ENCODE peak calls at places on chromosomes 13 and 19, in eight cellular contexts. M, A, W, O, V, P, E and N are unnamed samples.

GRCh38 chr19:35006342-35006998 is 6.3 kb downstream of the GRAMD1A start:
- DNase-seq in E (peak), M (no peak), P (no peak), A (no peak), O (peak), V (no peak), W (peak), N (peak)

GRCh38 chr13:46182491-46182877 is 507 bp upstream of the LCP1 start:
- DNase-seq in P (no peak), W (no peak), E (no peak), O (no peak), M (no peak), V (no peak), A (no peak), N (no peak)

GRCh38 chr13:98419786-98420559 is 156.9 kb downstream of the STK24 start:
- DNase-seq in W (no peak), V (no peak), A (no peak), E (no peak), P (no peak), O (no peak), M (no peak), N (no peak)

GRCh38 chr19:7874080-7874856 is at the start of gene PRR36:
- DNase-seq in A (peak), M (no peak), E (peak), O (no peak), V (no peak), W (peak), P (no peak), N (no peak)

GRCh38 chr19:4800591-4801081 is 9.1 kb downstream of the FEM1A start:
- DNase-seq in P (no peak), V (no peak), M (no peak), A (no peak), E (peak), O (no peak), W (peak), N (no peak)

GRCh38 chr13:40389081-40389641 is 277.3 kb downstream of the FOXO1 start:
- DNase-seq in E (no peak), V (no peak), P (no peak), A (no peak), O (no peak), M (no peak), W (no peak), N (no peak)

GRCh38 chr19:48565090-48565489 is 13.1 kb downstream of the SULT2B1 start:
- DNase-seq in V (peak), W (no peak), A (peak), P (no peak), O (no peak), M (no peak), E (no peak), N (peak)

GRCh38 chr13:60351326-60351725 is 45.7 kb upstream of the TDRD3 start:
- DNase-seq in M (peak), W (peak), P (no peak), A (no peak), E (no peak), V (peak), O (no peak), N (peak)

GRCh38 chr13:111360452-111360851 is 40.0 kb downstream of the TEX29 start:
- DNase-seq in V (no peak), M (no peak), W (no peak), A (no peak), O (no peak), P (no peak), E (no peak), N (no peak)

GRCh38 chr13:90246946-90247345 is 1100.5 kb upstream of the MIR17HG start:
- DNase-seq in V (no peak), A (no peak), W (no peak), E (no peak), M (no peak), P (no peak), O (no peak), N (no peak)

GRCh38 chr13:28031220-28031903 is 42.9 kb upstream of the URAD start:
- DNase-seq in P (no peak), E (peak), A (no peak), W (peak), V (no peak), M (no peak), O (peak), N (no peak)

GRCh38 chr13:73158851-73159250 is 100.0 kb downstream of the KLF5 start:
- DNase-seq in P (no peak), E (no peak), M (no peak), V (peak), O (no peak), A (no peak), W (no peak), N (peak)

GRCh38 chr19:58218899-58219298 is 9.8 kb upstream of the ZNF544 start:
- DNase-seq in M (no peak), E (no peak), P (no peak), V (no peak), W (no peak), O (no peak), A (peak), N (peak)

GRCh38 chr19:19537321-19538048 is 580 bp upstream of the CILP2 start:
- DNase-seq in V (no peak), A (peak), W (peak), E (no peak), M (no peak), P (no peak), O (no peak), N (no peak)

GRCh38 chr19:40565910-40566495 is 10.7 kb upstream of the SHKBP1 start:
- DNase-seq in A (no peak), M (no peak), W (no peak), E (no peak), P (no peak), V (no peak), O (no peak), N (no peak)

GRCh38 chr13:34217343-34218094 is 399.6 kb downstream of the RFC3 start:
- DNase-seq in E (no peak), P (no peak), M (no peak), O (no peak), W (no peak), V (no peak), A (no peak), N (no peak)

GRCh38 chr19:17489392-17490030 is 19.2 kb downstream of the SLC27A1 start:
- DNase-seq in P (no peak), M (no peak), V (no peak), A (no peak), W (no peak), O (no peak), E (no peak), N (no peak)

GRCh38 chr13:24208314-24208713 is 47.8 kb downstream of the SPATA13 start:
- DNase-seq in E (no peak), O (no peak), M (peak), V (peak), W (no peak), A (no peak), P (no peak), N (peak)

GRCh38 chr19:5150902-5151741 is 182.2 kb downstream of the KDM4B start:
- DNase-seq in W (peak), P (no peak), O (peak), A (no peak), M (no peak), E (peak), V (no peak), N (no peak)

GRCh38 chr19:29016926-29017760 is 195.8 kb downstream of the UQCRFS1 start:
- DNase-seq in V (no peak), E (no peak), O (no peak), W (no peak), A (no peak), M (no peak), P (no peak), N (no peak)

DNA sequence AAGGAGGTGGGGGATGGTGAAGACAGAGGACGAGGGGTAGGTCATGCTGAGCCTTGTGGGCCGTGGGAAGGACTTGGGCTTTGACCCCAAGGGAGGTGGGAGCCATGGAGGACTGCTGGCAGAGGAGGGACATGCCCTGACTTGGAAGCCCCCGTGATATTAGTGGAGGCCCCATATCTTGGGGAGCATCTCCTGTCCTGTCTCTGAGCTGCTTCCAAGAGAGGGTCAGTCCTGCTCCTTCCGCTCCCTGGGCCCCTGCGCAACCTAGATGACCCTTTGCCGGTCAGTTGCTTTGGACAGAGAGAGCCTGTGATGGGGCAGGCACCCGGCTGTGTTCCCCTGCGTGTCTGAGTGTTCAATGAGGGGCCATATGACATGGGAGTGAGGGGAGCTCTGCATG is 5.2 kb downstream of the TLE6 start:
- DNase-seq in E (no peak), O (no peak), V (no peak), P (no peak), A (no peak), M (no peak), W (no peak), N (no peak)
- H3K4me3 ChIP-seq in E (no peak), O (no peak), V (no peak), P (no peak), A (no peak), M (no peak), W (no peak), N (no peak)

DNA sequence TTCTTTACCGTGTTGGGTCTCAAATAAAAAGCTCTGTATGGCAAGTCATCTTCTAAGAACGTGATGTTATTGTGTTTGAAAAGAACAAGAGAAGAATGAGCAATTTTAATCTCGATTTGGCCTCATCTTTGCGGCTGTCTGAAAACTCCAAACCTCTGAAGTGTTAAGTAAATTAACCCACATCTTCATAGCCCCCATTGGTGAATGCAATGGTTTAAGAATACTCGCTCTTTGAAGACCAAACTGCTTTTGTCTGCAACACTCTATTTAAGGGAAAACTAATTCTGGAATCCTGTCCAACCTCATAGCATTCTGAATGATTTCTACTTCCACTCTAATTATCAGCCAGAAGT is 56.9 kb upstream of the SCEL start:
- DNase-seq in E (no peak), V (no peak), P (no peak), W (no peak), A (no peak), O (no peak), M (no peak), N (no peak)
- H3K4me3 ChIP-seq in E (peak), V (no peak), P (peak), W (peak), A (peak), O (no peak), M (peak), N (peak)

GRCh38 chr13:36551445-36551844 is 119.2 kb downstream of the CCNA1 start:
- DNase-seq in A (no peak), O (no peak), P (no peak), W (no peak), V (no peak), E (no peak), M (no peak), N (no peak)

GRCh38 chr13:36552334-36552733 is 120.0 kb downstream of the CCNA1 start:
- DNase-seq in M (no peak), E (no peak), A (no peak), O (no peak), V (no peak), W (no peak), P (no peak), N (no peak)

GRCh38 chr13:36549771-36550170 is 117.5 kb downstream of the CCNA1 start:
- DNase-seq in E (no peak), W (no peak), O (no peak), A (no peak), P (no peak), M (no peak), V (no peak), N (peak)

GRCh38 chr13:36555151-36555986 is 118.5 kb upstream of the SERTM1 start:
- DNase-seq in E (no peak), V (no peak), M (no peak), P (no peak), O (no peak), A (no peak), W (no peak), N (no peak)

DNA sequence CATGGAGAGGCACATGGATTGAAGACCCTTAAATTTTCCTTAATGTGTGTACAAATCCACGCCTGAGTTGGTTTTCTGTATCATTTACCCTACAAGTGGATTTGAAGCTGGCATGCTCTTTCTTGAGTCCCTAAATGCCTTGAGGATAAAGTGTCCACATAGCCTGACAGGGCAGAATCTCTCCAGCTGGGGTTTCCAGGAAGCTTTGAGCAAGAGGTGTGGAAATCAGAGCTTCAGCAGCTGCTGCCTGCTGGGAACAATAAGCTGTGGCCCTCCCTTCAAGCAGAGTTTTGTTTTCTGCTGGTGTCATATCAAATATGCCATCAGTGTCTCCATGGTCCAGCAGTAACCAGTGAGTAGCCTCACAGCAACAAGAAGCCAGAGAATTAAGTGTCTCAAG is 120.3 kb upstream of the SERTM1 start:
- DNase-seq in W (no peak), M (no peak), V (no peak), A (no peak), O (no peak), P (no peak), E (no peak), N (no peak)
- H3K4me3 ChIP-seq in W (no peak), M (no peak), V (no peak), A (no peak), O (no peak), P (no peak), E (no peak), N (no peak)

GRCh38 chr19:24099829-24100228 is 12.8 kb downstream of the ZNF254 start:
- DNase-seq in A (no peak), V (no peak), P (no peak), M (no peak), W (no peak), O (no peak), E (no peak), N (no peak)
- H3K4me3 ChIP-seq in A (no peak), V (no peak), P (no peak), M (no peak), W (no peak), O (no peak), E (no peak), N (no peak)

GRCh38 chr13:113545931-113546516 is 38.5 kb upstream of the TFDP1 start:
- DNase-seq in O (peak), P (no peak), E (peak), M (no peak), V (no peak), A (no peak), W (no peak), N (no peak)
- H3K4me3 ChIP-seq in O (no peak), P (no peak), E (no peak), M (no peak), V (no peak), A (no peak), W (no peak), N (no peak)